ENCODE peak calls at places on chromosomes 12 and 14, in seven cellular contexts. P is HepG2, U is GM23248, M is SK-N-SH, Q is heart left ventricle, N is pancreas, B is heart right ventricle. A is an unnamed sample.
A peak's percentile ranks its signal among the peaks of the same experiment; 100 is the strongest.

GRCh38 chr14:83164016-83164415 is 1630.4 kb upstream of the SEL1L start:
- DNase-seq in P (no peak), U (peak; percentile 76), M (no peak), Q (no peak), N (no peak), B (no peak), A (no peak)

GRCh38 chr14:89640141-89640540 is 223.1 kb upstream of the FOXN3 start:
- DNase-seq in P (no peak), U (no peak), M (no peak), Q (no peak), N (no peak), B (no peak), A (no peak)

GRCh38 chr14:102532204-102532658 is 22.7 kb upstream of the ANKRD9 start:
- DNase-seq in P (no peak), U (peak; percentile 34), M (no peak), Q (no peak), N (no peak), B (no peak), A (no peak)

GRCh38 chr12:33813536-33813935 is 208.8 kb upstream of the ALG10 start:
- DNase-seq in P (no peak), U (no peak), M (no peak), Q (no peak), N (no peak), B (no peak), A (no peak)

GRCh38 chr12:20624718-20625117 is 70.4 kb upstream of the SLCO1C1 start:
- DNase-seq in P (peak; percentile 56), U (peak; percentile 37), M (peak; percentile 19), Q (no peak), N (no peak), B (no peak), A (peak; percentile 61)

GRCh38 chr14:90344920-90345557 is 13.3 kb upstream of the NRDE2 start:
- DNase-seq in P (no peak), U (peak; percentile 36), M (no peak), Q (no peak), N (no peak), B (no peak), A (no peak)

GRCh38 chr12:1830981-1831930 is 10.9 kb downstream of the LRTM2 start:
- DNase-seq in P (peak; percentile 55), U (peak; percentile 71), M (peak; percentile 38), Q (peak; percentile 61), N (peak; percentile 90), B (peak; percentile 61), A (no peak)

GRCh38 chr14:70726651-70727375 is 82.5 kb downstream of the MAP3K9 start:
- DNase-seq in P (no peak), U (no peak), M (no peak), Q (no peak), N (no peak), B (no peak), A (no peak)

GRCh38 chr12:85350356-85350755 is 70.3 kb downstream of the ALX1 start:
- DNase-seq in P (no peak), U (no peak), M (no peak), Q (no peak), N (no peak), B (no peak), A (no peak)

GRCh38 chr14:78327426-78328210 is 157.4 kb downstream of the NRXN3 start:
- DNase-seq in P (no peak), U (no peak), M (no peak), Q (no peak), N (no peak), B (no peak), A (no peak)

GRCh38 chr12:56947633-56948535 is 9.5 kb downstream of the RDH16 start:
- DNase-seq in P (peak; percentile 39), U (no peak), M (no peak), Q (no peak), N (no peak), B (no peak), A (no peak)

GRCh38 chr12:26884765-26885576 is 52.0 kb upstream of the ITPR2 start:
- DNase-seq in P (peak; percentile 78), U (peak; percentile 83), M (peak; percentile 73), Q (peak; percentile 82), N (peak; percentile 81), B (peak; percentile 88), A (peak; percentile 85)

GRCh38 chr12:71756054-71756675 is 1.5 kb downstream of the RAB21 start:
- DNase-seq in P (no peak), U (peak; percentile 38), M (no peak), Q (no peak), N (no peak), B (no peak), A (no peak)

GRCh38 chr14:64673748-64674147 is 30.5 kb upstream of the PLEKHG3 start:
- DNase-seq in P (no peak), U (no peak), M (no peak), Q (no peak), N (no peak), B (no peak), A (no peak)

GRCh38 chr12:88291498-88292131 is 149.5 kb downstream of the TMTC3 start:
- DNase-seq in P (no peak), U (no peak), M (no peak), Q (no peak), N (no peak), B (no peak), A (no peak)

GRCh38 chr12:95837240-95838038 is 21.3 kb upstream of the SNRPF start:
- DNase-seq in P (no peak), U (peak; percentile 10), M (no peak), Q (no peak), N (no peak), B (no peak), A (no peak)
- H3K4me3 ChIP-seq in P (no peak overlapping the region), U (peak overlapping the region; percentile 10), M (peak overlapping the region; percentile 30), Q (no peak overlapping the region), N (no peak overlapping the region), B (no peak overlapping the region), A (no peak overlapping the region)

GRCh38 chr14:94077111-94077821 is 3.7 kb downstream of the DDX24 start:
- DNase-seq in P (no peak), U (peak; percentile 25), M (no peak), Q (no peak), N (no peak), B (no peak), A (no peak)

GRCh38 chr14:94077823-94078222 is 3.2 kb downstream of the DDX24 start:
- DNase-seq in P (no peak), U (no peak), M (no peak), Q (no peak), N (no peak), B (no peak), A (no peak)

GRCh38 chr14:94074534-94074933 is 6.5 kb downstream of the DDX24 start:
- DNase-seq in P (no peak), U (no peak), M (no peak), Q (no peak), N (no peak), B (no peak), A (no peak)

GRCh38 chr14:94079891-94080605 is 954 bp downstream of the DDX24 start:
- DNase-seq in P (peak; percentile 11), U (peak; percentile 40), M (no peak), Q (no peak), N (no peak), B (no peak), A (no peak)

DNA sequence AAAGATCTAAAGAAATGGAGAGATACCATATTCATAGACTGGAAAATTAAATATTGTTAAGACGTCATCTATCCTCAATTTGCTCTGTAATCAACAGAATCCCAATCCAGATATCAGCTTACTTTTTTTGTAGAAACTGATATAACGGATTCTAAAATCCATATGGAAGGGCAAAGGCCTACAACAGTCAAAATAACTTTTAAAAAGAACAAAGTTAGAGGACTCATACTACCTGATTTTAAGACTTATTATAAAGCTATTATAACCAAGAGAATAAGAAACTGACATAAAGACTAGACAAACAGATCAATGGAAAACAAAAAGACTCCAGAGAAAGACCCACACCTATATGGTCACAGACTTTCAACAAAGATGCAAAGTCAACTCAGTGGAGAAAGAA is 6.0 kb downstream of the DDX24 start:
- DNase-seq in P (no peak), U (no peak), M (no peak), Q (no peak), N (no peak), B (no peak), A (no peak)
- H3K36me3 ChIP-seq in P (peaks cover 3% of the 10 kb centered on the region), U (peaks cover 37% of the 10 kb centered on the region), M (peaks cover 45% of the 10 kb centered on the region), Q (no peaks in the 10 kb centered on the region), N (no peaks in the 10 kb centered on the region), B (no peaks in the 10 kb centered on the region), A (peaks cover 47% of the 10 kb centered on the region)

DNA sequence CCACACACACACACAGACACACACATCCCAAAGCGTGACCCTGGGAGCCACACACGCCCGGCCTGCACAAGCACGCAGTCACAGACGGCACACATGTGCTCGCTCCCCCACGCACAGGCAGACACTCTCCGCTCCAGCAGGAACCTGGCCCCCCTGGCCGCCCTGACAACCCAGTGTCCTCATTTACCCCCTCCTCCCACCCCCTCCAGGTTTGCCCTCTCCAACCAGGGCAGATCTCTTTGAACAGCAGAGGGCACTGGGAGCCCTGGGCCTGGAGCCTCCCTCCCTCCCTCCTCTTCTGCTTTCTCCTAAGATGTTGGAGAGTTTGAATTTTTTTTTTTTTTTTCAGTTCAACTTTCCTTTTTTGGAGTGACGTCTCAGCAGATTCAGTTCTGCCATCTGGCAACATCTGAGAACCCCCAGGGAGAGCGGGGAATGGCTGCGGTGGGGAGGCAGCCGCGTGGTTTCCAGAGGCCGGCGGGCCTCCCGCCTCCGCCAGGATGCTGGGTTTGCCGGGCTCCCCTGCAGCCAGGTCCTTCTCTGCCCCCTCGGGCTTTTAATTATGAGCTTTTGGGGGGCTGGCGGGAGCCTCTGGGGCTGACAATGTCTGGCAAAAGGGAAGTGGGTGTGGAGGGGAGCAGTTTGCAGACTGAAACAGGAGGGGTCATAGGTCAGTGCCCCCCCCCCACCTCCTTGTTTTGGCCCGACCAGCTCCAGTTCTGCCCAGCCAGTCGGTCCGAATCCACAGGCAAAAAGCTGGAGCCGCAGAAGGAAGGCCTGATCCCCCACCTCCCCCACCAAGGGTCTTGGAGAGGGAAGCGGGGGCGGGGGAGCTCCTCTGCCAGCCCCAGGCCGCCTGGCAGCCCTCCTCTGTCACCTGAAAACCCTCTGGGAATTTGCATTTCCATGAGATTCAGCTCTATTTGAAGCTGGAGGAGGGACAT is 1.3 kb upstream of the NCOR2 start:
- DNase-seq in P (no peak), U (peak; percentile 90), M (peak; percentile 78), Q (peak; percentile 85), N (no peak), B (peak; percentile 87), A (peak; percentile 90)
- H3K4me3 ChIP-seq in P (peak overlapping the region; percentile 90), U (no peak overlapping the region), M (no peak overlapping the region), Q (peak overlapping the region; percentile 49), N (no peak overlapping the region), B (peak overlapping the region; percentile 53), A (peak overlapping the region; percentile 45)

DNA sequence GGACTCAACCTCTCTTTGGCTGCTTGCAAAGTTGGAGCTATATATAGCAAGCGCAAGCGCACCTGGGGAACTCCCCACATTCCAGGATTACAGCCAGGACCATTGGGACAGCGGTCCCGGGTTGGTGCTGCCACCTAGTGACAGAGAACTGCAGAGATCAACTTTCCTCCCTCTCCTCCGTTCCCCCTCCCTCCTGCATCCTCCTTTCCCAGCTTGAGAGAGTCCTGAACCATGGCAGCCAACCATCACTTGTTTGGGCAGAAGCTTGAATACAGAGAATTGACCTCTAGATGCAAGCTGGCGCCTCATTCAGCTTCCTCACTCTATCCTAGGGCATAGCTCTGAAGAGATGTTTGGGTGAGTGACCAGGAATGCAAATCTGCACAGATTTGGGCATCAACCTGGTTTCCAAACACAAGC is 17.4 kb upstream of the FLVCR2 start:
- DNase-seq in P (peak; percentile 67), U (peak; percentile 80), M (peak; percentile 86), Q (peak; percentile 69), N (peak; percentile 86), B (peak; percentile 70), A (peak; percentile 76)
- H3K36me3 ChIP-seq in P (no peaks in the 10 kb centered on the region), U (no peaks in the 10 kb centered on the region), M (no peaks in the 10 kb centered on the region), Q (no peaks in the 10 kb centered on the region), N (no peaks in the 10 kb centered on the region), B (no peaks in the 10 kb centered on the region), A (no peaks in the 10 kb centered on the region)

A was measured in BE2C.